ENCODE peak calls at places on chromosomes 3 and 15, in eight cellular contexts. F, Y, V, H, M, P, D and K are unnamed samples.

GRCh38 chr3:117790256-117790987 is 1080.8 kb downstream of the TUSC7 start:
- DNase-seq in F (no peak), Y (no peak), V (no peak), H (no peak), M (peak), P (no peak), D (no peak), K (no peak)

GRCh38 chr3:49476563-49476962 is 6.5 kb downstream of the DAG1 start:
- DNase-seq in F (no peak), Y (no peak), V (peak), H (no peak), M (peak), P (no peak), D (no peak), K (no peak)

GRCh38 chr3:132785292-132785691 is 63.1 kb upstream of the NPHP3 start:
- DNase-seq in F (no peak), Y (no peak), V (no peak), H (no peak), M (peak), P (no peak), D (no peak), K (no peak)

GRCh38 chr15:64502537-64502936 is 42.2 kb downstream of the ZNF609 start:
- DNase-seq in F (no peak), Y (no peak), V (no peak), H (no peak), M (peak), P (no peak), D (no peak), K (no peak)

GRCh38 chr3:129112308-129113052 is 9.1 kb downstream of the RAB43 start:
- DNase-seq in F (no peak), Y (no peak), V (no peak), H (no peak), M (no peak), P (no peak), D (no peak), K (no peak)

GRCh38 chr15:54803139-54803808 is 393.5 kb downstream of the RSL24D1 start:
- DNase-seq in F (no peak), Y (peak), V (no peak), H (no peak), M (peak), P (no peak), D (no peak), K (no peak)

GRCh38 chr3:145857956-145858355 is 303.0 kb downstream of the PLOD2 start:
- DNase-seq in F (no peak), Y (peak), V (no peak), H (no peak), M (no peak), P (no peak), D (no peak), K (no peak)

GRCh38 chr3:169627073-169627472 is 36.4 kb downstream of the MECOM start:
- DNase-seq in F (no peak), Y (no peak), V (no peak), H (no peak), M (no peak), P (no peak), D (no peak), K (no peak)

GRCh38 chr3:9452417-9452816 is 55.0 kb downstream of the SETD5 start:
- DNase-seq in F (no peak), Y (no peak), V (no peak), H (no peak), M (peak), P (no peak), D (no peak), K (no peak)

GRCh38 chr3:121330118-121330517 is 215.7 kb downstream of the POLQ start:
- DNase-seq in F (no peak), Y (no peak), V (no peak), H (no peak), M (no peak), P (no peak), D (no peak), K (no peak)

GRCh38 chr3:111649180-111649579 is 54.0 kb upstream of the ZBED2 start:
- DNase-seq in F (no peak), Y (no peak), V (no peak), H (no peak), M (no peak), P (no peak), D (no peak), K (no peak)

GRCh38 chr3:4839278-4839677 is 140.0 kb upstream of the BHLHE40 start:
- DNase-seq in F (no peak), Y (peak), V (no peak), H (no peak), M (no peak), P (no peak), D (no peak), K (no peak)

GRCh38 chr15:69926011-69926410 is 171.7 kb downstream of the TLE3 start:
- DNase-seq in F (peak), Y (no peak), V (no peak), H (no peak), M (no peak), P (no peak), D (no peak), K (no peak)

GRCh38 chr3:108724101-108724500 is 33.1 kb downstream of the RETNLB start:
- DNase-seq in F (no peak), Y (no peak), V (no peak), H (no peak), M (no peak), P (no peak), D (no peak), K (no peak)

GRCh38 chr15:31077181-31077580 is 24.3 kb downstream of the TRPM1 start:
- DNase-seq in F (no peak), Y (no peak), V (no peak), H (no peak), M (no peak), P (no peak), D (no peak), K (no peak)

GRCh38 chr15:74808840-74809229 is 3.8 kb upstream of the LMAN1L start:
- DNase-seq in F (no peak), Y (no peak), V (no peak), H (no peak), M (no peak), P (no peak), D (no peak), K (no peak)
- TF ChIP-seq CTCF in F (no peak), Y (no peak), V (no peak), H (no peak), M (no peak), P (no peak), D (no peak), K (peak)

GRCh38 chr15:56739964-56740640 is 6.8 kb upstream of the ZNF280D start:
- DNase-seq in F (no peak), Y (peak), V (no peak), H (no peak), M (peak), P (no peak), D (no peak), K (no peak)
- TF ChIP-seq CTCF in F (peak), Y (no peak), V (peak), H (no peak), M (peak), P (no peak), D (no peak), K (no peak)

GRCh38 chr15:50888054-50888453 is 20.4 kb upstream of the AP4E1 start:
- DNase-seq in F (no peak), Y (no peak), V (no peak), H (no peak), M (no peak), P (no peak), D (no peak), K (no peak)

GRCh38 chr15:50883903-50884302 is 24.6 kb upstream of the AP4E1 start:
- DNase-seq in F (no peak), Y (peak), V (no peak), H (no peak), M (peak), P (no peak), D (no peak), K (no peak)

GRCh38 chr15:50884583-50884982 is 23.9 kb upstream of the AP4E1 start:
- DNase-seq in F (no peak), Y (peak), V (no peak), H (no peak), M (peak), P (no peak), D (no peak), K (no peak)

GRCh38 chr15:50886611-50887350 is 21.7 kb upstream of the AP4E1 start:
- DNase-seq in F (no peak), Y (no peak), V (no peak), H (no peak), M (no peak), P (no peak), D (no peak), K (no peak)

GRCh38 chr15:50886139-50886467 is 22.4 kb upstream of the AP4E1 start:
- DNase-seq in F (no peak), Y (no peak), V (no peak), H (no peak), M (no peak), P (no peak), D (no peak), K (no peak)
- TF ChIP-seq CTCF in F (no peak), Y (peak), V (no peak), H (no peak), M (no peak), P (no peak), D (no peak), K (no peak)

GRCh38 chr3:68256635-68257034 is 602.2 kb upstream of the SUCLG2 start:
- DNase-seq in F (no peak), Y (peak), V (no peak), H (no peak), M (no peak), P (no peak), D (no peak), K (no peak)
- TF ChIP-seq CTCF in F (peak), Y (peak), V (peak), H (peak), M (no peak), P (no peak), D (no peak), K (peak)

GRCh38 chr15:71116942-71117341 is 1.7 kb downstream of the THSD4 start:
- DNase-seq in F (no peak), Y (peak), V (no peak), H (no peak), M (no peak), P (no peak), D (no peak), K (no peak)

GRCh38 chr15:71114887-71115566 is at the start of gene THSD4:
- DNase-seq in F (peak), Y (peak), V (peak), H (peak), M (peak), P (no peak), D (peak), K (peak)

GRCh38 chr15:71114066-71114680 is 1.1 kb upstream of the THSD4 start:
- DNase-seq in F (no peak), Y (peak), V (no peak), H (no peak), M (no peak), P (no peak), D (no peak), K (no peak)

GRCh38 chr15:71116366-71116765 is 1.1 kb downstream of the THSD4 start:
- DNase-seq in F (no peak), Y (no peak), V (no peak), H (no peak), M (no peak), P (no peak), D (no peak), K (no peak)

GRCh38 chr15:71115567-71116351 is 488 bp downstream of the THSD4 start:
- DNase-seq in F (peak), Y (peak), V (peak), H (peak), M (peak), P (no peak), D (peak), K (peak)
- TF ChIP-seq CTCF in F (no peak), Y (peak), V (no peak), H (no peak), M (no peak), P (no peak), D (no peak), K (no peak)

DNA sequence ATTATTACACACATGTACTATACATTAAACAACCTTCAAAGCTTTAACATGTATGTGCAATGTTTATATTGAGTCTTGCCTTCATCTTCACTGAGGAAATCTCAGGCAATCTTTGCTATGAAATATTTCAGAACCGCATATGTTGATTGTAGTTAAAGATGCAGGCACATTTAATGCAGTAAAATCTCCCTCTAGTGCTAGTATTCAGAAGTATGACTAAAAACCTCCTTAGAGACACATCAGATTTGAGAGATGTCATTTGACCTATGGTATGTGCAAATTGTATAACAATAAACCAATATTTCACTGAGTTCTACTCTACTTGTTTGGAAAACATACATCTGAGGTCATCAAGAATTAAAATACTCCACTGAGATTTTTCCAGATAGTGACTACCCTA is 123.8 kb upstream of the C15orf61 start:
- DNase-seq in F (no peak), Y (no peak), V (no peak), H (no peak), M (no peak), P (no peak), D (no peak), K (no peak)
- TF ChIP-seq CTCF in F (peak), Y (no peak), V (no peak), H (no peak), M (peak), P (no peak), D (no peak), K (no peak)

DNA sequence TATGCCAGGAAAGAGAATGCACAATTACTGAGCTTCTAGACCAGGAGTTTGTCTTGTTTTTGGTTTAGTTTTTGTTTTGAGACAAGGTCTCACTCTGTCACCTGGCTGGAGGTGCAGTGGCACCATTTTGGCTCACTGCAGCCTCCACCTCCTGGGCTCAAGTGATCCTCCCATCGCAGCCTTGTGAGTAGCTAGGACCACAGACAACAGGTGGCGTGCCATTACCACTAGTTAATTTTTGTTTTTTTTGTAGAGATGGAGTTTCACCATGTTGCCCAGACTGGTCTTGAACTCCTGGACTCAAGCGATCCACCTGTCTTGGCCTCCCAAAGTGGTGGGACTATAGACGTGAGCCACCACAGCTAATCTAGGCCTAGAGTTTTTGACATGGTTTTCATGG is 104.4 kb upstream of the CCDC54 start:
- DNase-seq in F (no peak), Y (no peak), V (no peak), H (no peak), M (no peak), P (no peak), D (no peak), K (no peak)
- TF ChIP-seq CTCF in F (no peak), Y (no peak), V (no peak), H (no peak), M (no peak), P (no peak), D (no peak), K (no peak)